ENCODE peak calls at places on chromosomes 13 and 19, in nine cellular contexts. B is activated CD8-positive, alpha-beta T cell treated with anti-CD3 and anti-CD28 coated beads for 36 hours; O is activated effector memory CD4-positive, alpha-beta T cell treated with anti-CD3 and anti-CD28 coated beads, Interleukin-2, amount 50 U/mL, for 16 hours; Q is renal cortical epithelial cell; E is stimulated activated CD4-positive, alpha-beta T cell treated with anti-CD3 and anti-CD28 coated beads, Interleukin-12 subunit alpha, Interleukin-12 subunit beta, amount 100 ng/mL, for 24 hours; Y is CD8-positive, alpha-beta T cell; L is NCI-H2029 treated with DMSO at 0.1 percent for 48 hours; N is mucosa of gallbladder; J is stimulated activated naive CD8-positive, alpha-beta T cell treated with anti-CD3 and anti-CD28 coated beads, Interleukin-15, amount 100 ng/mL, for 72 hours. K is an unnamed sample.
A peak's percentile ranks its signal among the peaks of the same experiment; 100 is the strongest.

GRCh38 chr13:110559429-110559943 is 2.0 kb downstream of the RAB20 start:
- DNase-seq in E (no peak), Q (peak; percentile 39), O (no peak), N (peak; percentile 73), Y (no peak), L (peak; percentile 75), B (no peak), J (no peak), K (peak; percentile 91)

GRCh38 chr19:11288349-11288748 is 7.6 kb upstream of the TSPAN16 start:
- DNase-seq in Q (peak; percentile 20), E (no peak), O (no peak), B (no peak), J (no peak), N (no peak), L (no peak), Y (no peak), K (no peak)

GRCh38 chr19:4660993-4661392 is 9.1 kb downstream of the MYDGF start:
- DNase-seq in L (no peak), J (no peak), Y (no peak), E (no peak), Q (no peak), N (no peak), B (no peak), O (no peak), K (no peak)

GRCh38 chr19:46289724-46290619 is 6.9 kb upstream of the HIF3A start:
- DNase-seq in E (no peak), L (no peak), N (no peak), Q (no peak), J (no peak), Y (no peak), O (no peak), B (no peak), K (no peak)

GRCh38 chr13:62040806-62041205 is 625.2 kb upstream of the PCDH20 start:
- DNase-seq in O (no peak), B (no peak), E (no peak), L (no peak), Y (no peak), J (no peak), Q (no peak), N (no peak), K (no peak)

GRCh38 chr13:93413972-93414717 is 187.5 kb downstream of the GPC6 start:
- DNase-seq in Q (no peak), N (no peak), J (no peak), L (no peak), B (no peak), Y (no peak), O (no peak), E (no peak), K (no peak)

GRCh38 chr19:16325671-16326400 is 1.2 kb downstream of the KLF2 start:
- DNase-seq in Y (peak; percentile 80), O (peak; percentile 84), B (peak; percentile 36), E (no peak), J (peak; percentile 23), Q (no peak), N (no peak), L (no peak), K (no peak)

GRCh38 chr19:11047856-11048255 is 41.4 kb upstream of the LDLR start:
- DNase-seq in B (no peak), L (no peak), J (no peak), O (no peak), N (no peak), E (no peak), Y (no peak), Q (no peak), K (no peak)

GRCh38 chr19:3343619-3344502 is 22.5 kb upstream of the NFIC start:
- DNase-seq in N (peak; percentile 85), J (no peak), Y (peak; percentile 60), O (peak; percentile 77), E (no peak), Q (peak; percentile 77), L (peak; percentile 53), B (peak; percentile 81), K (peak; percentile 78)

GRCh38 chr19:43780706-43781525 is at the start of gene KCNN4:
- DNase-seq in B (peak; percentile 87), Y (peak; percentile 65), O (peak; percentile 90), J (peak; percentile 60), L (no peak), N (no peak), E (peak; percentile 56), Q (peak; percentile 68), K (peak; percentile 57)

GRCh38 chr19:18460313-18460712 is 22.4 kb upstream of the ISYNA1 start:
- DNase-seq in Q (no peak), N (no peak), L (no peak), B (no peak), J (no peak), Y (no peak), E (no peak), O (no peak), K (peak; percentile 63)

GRCh38 chr13:40377783-40378182 is 288.7 kb downstream of the FOXO1 start:
- DNase-seq in J (no peak), B (peak; percentile 79), Q (peak; percentile 51), L (no peak), N (no peak), O (peak; percentile 73), Y (peak; percentile 51), E (peak; percentile 19), K (no peak)

GRCh38 chr13:113810640-113811039 is 51.6 kb downstream of the TMEM255B start:
- DNase-seq in O (no peak), B (no peak), Q (no peak), Y (no peak), L (no peak), N (no peak), J (no peak), E (no peak), K (no peak)

GRCh38 chr13:33110386-33110712 is 94.1 kb downstream of the KL start:
- DNase-seq in L (no peak), O (no peak), E (no peak), B (no peak), N (no peak), Q (no peak), Y (no peak), J (no peak), K (no peak)

GRCh38 chr19:46660008-46660517 is 919 bp downstream of the DACT3 start:
- DNase-seq in O (no peak), B (peak; percentile 35), Q (no peak), N (peak; percentile 18), J (no peak), L (no peak), Y (no peak), E (no peak), K (no peak)

GRCh38 chr19:898663-899062 is 5.4 kb downstream of the RNU6-9 start:
- DNase-seq in Y (peak; percentile 74), N (no peak), B (peak; percentile 57), E (no peak), J (peak; percentile 31), O (no peak), Q (no peak), L (no peak), K (no peak)

GRCh38 chr19:35379992-35380391 is 9.1 kb downstream of the GPR42 start:
- DNase-seq in Y (no peak), J (no peak), B (no peak), N (peak; percentile 37), L (no peak), O (no peak), Q (no peak), E (no peak), K (peak; percentile 4)

GRCh38 chr13:109610517-109610916 is 175.9 kb downstream of the IRS2 start:
- DNase-seq in L (no peak), J (peak; percentile 17), O (peak; percentile 69), Q (no peak), B (peak; percentile 51), E (peak; percentile 6), N (no peak), Y (peak; percentile 51), K (peak; percentile 48)

GRCh38 chr13:43626994-43627393 is 159.8 kb downstream of the ENOX1 start:
- DNase-seq in Y (no peak), J (no peak), E (no peak), N (no peak), B (no peak), O (no peak), L (no peak), Q (no peak), K (no peak)

GRCh38 chr13:107545946-107546502 is 669.3 kb downstream of the LIG4 start:
- DNase-seq in B (no peak), Q (peak; percentile 28), Y (no peak), L (peak; percentile 63), N (peak; percentile 64), O (no peak), J (no peak), E (no peak), K (no peak)

GRCh38 chr19:6531956-6532243 is 1.1 kb downstream of the TNFSF9 start:
- DNase-seq in Q (no peak), B (no peak), N (no peak), J (no peak), E (no peak), O (no peak), L (no peak), Y (no peak), K (no peak)

GRCh38 chr13:98026457-98026857 is 73.0 kb downstream of the IPO5 start:
- DNase-seq in Q (peak; percentile 42), O (no peak), B (no peak), N (no peak), J (no peak), L (no peak), E (no peak), Y (no peak), K (no peak)

GRCh38 chr19:2663920-2664571 is 38.4 kb downstream of the GNG7 start:
- DNase-seq in Y (peak; percentile 34), O (no peak), L (no peak), J (no peak), B (peak; percentile 12), Q (no peak), N (no peak), E (no peak), K (peak; percentile 47)

GRCh38 chr13:79936368-79937136 is 404.4 kb downstream of the SPRY2 start:
- DNase-seq in J (no peak), B (no peak), Q (peak; percentile 100), O (no peak), L (no peak), Y (no peak), N (peak; percentile 28), E (no peak), K (no peak)

GRCh38 chr19:42421101-42421500 is 6.1 kb downstream of the LIPE start:
- DNase-seq in O (peak; percentile 59), Q (no peak), L (no peak), J (no peak), E (no peak), N (no peak), Y (no peak), B (no peak), K (no peak)

GRCh38 chr19:50555447-50556235 is 12.6 kb downstream of the LRRC4B start:
- DNase-seq in E (no peak), O (no peak), N (no peak), B (no peak), Y (no peak), J (no peak), Q (no peak), L (no peak), K (no peak)

GRCh38 chr13:23987331-23987730 is 90.0 kb upstream of the C1QTNF9B start:
- DNase-seq in L (no peak), E (no peak), N (no peak), B (no peak), J (no peak), O (no peak), Y (no peak), Q (peak; percentile 5), K (no peak)

GRCh38 chr19:46610851-46611770 is 10.0 kb downstream of the CALM3 start:
- DNase-seq in L (no peak), E (no peak), Q (no peak), B (peak; percentile 49), O (peak; percentile 65), J (no peak), Y (no peak), N (no peak), K (no peak)

GRCh38 chr13:97141564-97142005 is 80.5 kb upstream of the MBNL2 start:
- DNase-seq in J (peak; percentile 6), O (no peak), B (peak; percentile 30), Y (no peak), Q (peak; percentile 95), L (peak; percentile 25), E (no peak), N (peak; percentile 87), K (peak; percentile 56)

GRCh38 chr19:8089664-8090601 is 37.4 kb downstream of the CCL25 start:
- DNase-seq in E (no peak), O (peak; percentile 55), B (no peak), L (no peak), Y (no peak), J (no peak), Q (no peak), N (no peak), K (no peak)

GRCh38 chr13:43153436-43154082 is 130.2 kb downstream of the DNAJC15 start:
- DNase-seq in J (no peak), B (no peak), O (no peak), Q (peak; percentile 92), Y (no peak), N (no peak), E (no peak), L (no peak), K (no peak)

K was measured in stomach.